ENCODE peak calls at places on chromosomes 7 and 10, in seven cellular contexts. U is NCI-H1694 treated with DMSO at 0.1 percent for 48 hours; Y is AG04450; O is tibial artery; N is fibroblast of mammary gland; V is stimulated activated naive B cell treated with anti-CD40 and anti-IgM and Interleukin-4, amounts not matched to agents 10 μg/mL and 1 μg/mL and 100 μg/mL, for 72 hours; A is SK-MEL-5. J is an unnamed sample.

GRCh38 chr7:27148776-27149641 is 1.4 kb upstream of the HOXA6 start:
- DNase-seq in N (peak), U (peak), O (no peak), Y (no peak), A (no peak), V (no peak), J (no peak)

GRCh38 chr10:29948971-29949370 is 110.4 kb downstream of the JCAD start:
- DNase-seq in A (no peak), O (no peak), Y (no peak), N (no peak), V (no peak), U (no peak), J (no peak)

GRCh38 chr7:63117-63480 is 129.3 kb upstream of the FAM20C start:
- DNase-seq in Y (no peak), A (no peak), U (no peak), V (no peak), N (no peak), O (no peak), J (no peak)

GRCh38 chr10:133309111-133309719 is 501 bp downstream of the ZNF511 start:
- DNase-seq in V (peak), O (peak), Y (peak), A (peak), U (no peak), N (peak), J (peak)

GRCh38 chr7:157140118-157140905 is 1.6 kb downstream of the UBE3C start:
- DNase-seq in U (no peak), A (no peak), N (no peak), O (no peak), Y (no peak), V (no peak), J (no peak)

GRCh38 chr7:107652642-107653041 is 8.0 kb upstream of the SLC26A4 start:
- DNase-seq in O (no peak), V (no peak), A (no peak), N (no peak), U (no peak), Y (no peak), J (no peak)

GRCh38 chr10:3995302-3996210 is 210.5 kb upstream of the KLF6 start:
- DNase-seq in U (no peak), V (no peak), O (no peak), A (no peak), Y (peak), N (peak), J (no peak)

GRCh38 chr7:16123117-16123770 is 298.1 kb downstream of the CRPPA start:
- DNase-seq in U (no peak), N (no peak), V (no peak), Y (no peak), A (no peak), O (no peak), J (peak)

GRCh38 chr7:27740449-27741086 is 606 bp downstream of the TAX1BP1 start:
- DNase-seq in V (peak), A (peak), U (peak), Y (peak), O (peak), N (peak), J (peak)

GRCh38 chr10:124624456-124624855 is 119.7 kb downstream of the FAM53B start:
- DNase-seq in O (no peak), Y (no peak), N (no peak), V (no peak), A (no peak), U (no peak), J (no peak)

GRCh38 chr10:56874950-56875349 is 513.9 kb upstream of the ZWINT start:
- DNase-seq in U (no peak), V (no peak), Y (no peak), O (no peak), N (no peak), A (no peak), J (no peak)

GRCh38 chr10:83539528-83540308 is 599.6 kb upstream of the GHITM start:
- DNase-seq in A (no peak), V (no peak), O (no peak), Y (no peak), U (no peak), N (peak), J (no peak)

GRCh38 chr10:10315989-10316388 is 701.7 kb upstream of the CELF2 start:
- DNase-seq in A (no peak), V (no peak), U (no peak), N (no peak), Y (no peak), O (no peak), J (no peak)

GRCh38 chr10:86968994-86969355 is 693 bp downstream of the ADIRF start:
- DNase-seq in Y (no peak), U (no peak), O (no peak), N (no peak), V (no peak), A (no peak), J (no peak)

GRCh38 chr7:147547252-147547897 is 1043.2 kb upstream of the C7orf33 start:
- DNase-seq in Y (no peak), A (peak), V (no peak), N (peak), U (peak), O (no peak), J (peak)

GRCh38 chr7:22868509-22868908 is 45.9 kb upstream of the TOMM7 start:
- DNase-seq in N (no peak), U (no peak), Y (no peak), V (no peak), A (no peak), O (no peak), J (no peak)

J was measured in A673.